ENCODE peak calls at places on chromosomes 6 and 20, in four cellular contexts. One of them, this sample, is unnamed.

GRCh38 chr6:150777731-150778130 is 87.8 kb upstream of the MTHFD1L start:
- DNase-seq in SK-N-SH: no peak
- DNase-seq in mesendoderm: no peak
- DNase-seq in H9: no peak
- DNase-seq in this sample: no peak

GRCh38 chr20:59214083-59214482 is 50.5 kb downstream of the ZNF831 start:
- DNase-seq in SK-N-SH: no peak
- DNase-seq in mesendoderm: no peak
- DNase-seq in H9: no peak
- DNase-seq in this sample: no peak

GRCh38 chr6:90343581-90343980 is 46.9 kb upstream of the BACH2 start:
- DNase-seq in SK-N-SH: peak
- DNase-seq in H9: no peak
- DNase-seq in mesendoderm: no peak
- DNase-seq in this sample: no peak

GRCh38 chr20:17281478-17281877 is 54.6 kb downstream of the PCSK2 start:
- DNase-seq in H9: peak
- DNase-seq in mesendoderm: peak
- DNase-seq in SK-N-SH: peak
- DNase-seq in this sample: no peak

GRCh38 chr6:42175860-42176259 is 2.7 kb downstream of the GUCA1A start:
- DNase-seq in SK-N-SH: no peak
- DNase-seq in H9: peak
- DNase-seq in mesendoderm: peak
- DNase-seq in this sample: no peak

GRCh38 chr6:3884007-3884745 is 35.0 kb downstream of the FAM50B start:
- DNase-seq in SK-N-SH: no peak
- DNase-seq in H9: no peak
- DNase-seq in mesendoderm: peak
- DNase-seq in this sample: peak

GRCh38 chr6:11096109-11096508 is 2.5 kb downstream of the SMIM13 start:
- DNase-seq in H9: peak
- DNase-seq in mesendoderm: peak
- DNase-seq in SK-N-SH: peak
- DNase-seq in this sample: no peak

GRCh38 chr6:146859795-146860495 is 261.2 kb downstream of the ADGB start:
- DNase-seq in H9: no peak
- DNase-seq in mesendoderm: no peak
- DNase-seq in SK-N-SH: no peak
- DNase-seq in this sample: no peak

GRCh38 chr20:31570021-31570463 is 35.0 kb upstream of the ID1 start:
- DNase-seq in mesendoderm: no peak
- DNase-seq in H9: no peak
- DNase-seq in SK-N-SH: no peak
- DNase-seq in this sample: no peak

GRCh38 chr6:3835055-3835731 is 14.0 kb upstream of the FAM50B start:
- DNase-seq in mesendoderm: peak
- DNase-seq in SK-N-SH: no peak
- DNase-seq in H9: no peak
- DNase-seq in this sample: no peak

GRCh38 chr20:25546048-25546447 is 39.3 kb downstream of the NINL start:
- DNase-seq in SK-N-SH: no peak
- DNase-seq in H9: no peak
- DNase-seq in mesendoderm: no peak
- DNase-seq in this sample: no peak

GRCh38 chr6:13377054-13377758 is 48.9 kb upstream of the TBC1D7 start:
- DNase-seq in H9: no peak
- DNase-seq in mesendoderm: no peak
- DNase-seq in SK-N-SH: no peak
- DNase-seq in this sample: no peak

GRCh38 chr20:561437-562231 is 18.0 kb upstream of the CSNK2A1 start:
- DNase-seq in SK-N-SH: peak
- DNase-seq in H9: peak
- DNase-seq in mesendoderm: peak
- DNase-seq in this sample: peak

GRCh38 chr20:64068381-64069208 is 5.6 kb downstream of the TCEA2 start:
- DNase-seq in H9: no peak
- DNase-seq in SK-N-SH: no peak
- DNase-seq in mesendoderm: no peak
- DNase-seq in this sample: no peak

GRCh38 chr6:134519456-134519855 is 201.5 kb upstream of the SGK1 start:
- DNase-seq in mesendoderm: no peak
- DNase-seq in SK-N-SH: no peak
- DNase-seq in H9: no peak
- DNase-seq in this sample: peak

GRCh38 chr20:21615617-21616080 is 89.8 kb upstream of the PAX1 start:
- DNase-seq in SK-N-SH: peak
- DNase-seq in H9: peak
- DNase-seq in mesendoderm: peak
- DNase-seq in this sample: peak

GRCh38 chr6:129732034-129732433 is 22.1 kb upstream of the ARHGAP18 start:
- DNase-seq in H9: no peak
- DNase-seq in SK-N-SH: no peak
- DNase-seq in mesendoderm: peak
- DNase-seq in this sample: no peak

GRCh38 chr20:14384411-14384810 is 47.0 kb upstream of the FLRT3 start:
- DNase-seq in mesendoderm: no peak
- DNase-seq in SK-N-SH: no peak
- DNase-seq in H9: no peak
- DNase-seq in this sample: no peak

GRCh38 chr6:95410168-95410567 is 167.2 kb upstream of the MANEA start:
- DNase-seq in H9: no peak
- DNase-seq in mesendoderm: no peak
- DNase-seq in SK-N-SH: no peak
- DNase-seq in this sample: no peak

GRCh38 chr6:89120371-89120770 is 2.5 kb upstream of the SRSF12 start:
- DNase-seq in mesendoderm: no peak
- DNase-seq in SK-N-SH: no peak
- DNase-seq in H9: no peak
- DNase-seq in this sample: no peak

GRCh38 chr6:28408076-28408802 is 8.7 kb upstream of the ZSCAN12 start:
- DNase-seq in mesendoderm: no peak
- DNase-seq in SK-N-SH: no peak
- DNase-seq in H9: no peak
- DNase-seq in this sample: no peak

GRCh38 chr6:1737463-1738311 is 128.0 kb downstream of the FOXC1 start:
- DNase-seq in H9: no peak
- DNase-seq in mesendoderm: no peak
- DNase-seq in SK-N-SH: no peak
- DNase-seq in this sample: no peak
- H3K9ac ChIP-seq in H9: no peak
- H3K9ac ChIP-seq in mesendoderm: no peak
- H3K9ac ChIP-seq in SK-N-SH: no peak
- H3K9ac ChIP-seq in this sample: no peak

GRCh38 chr6:81925201-81925600 is 172.7 kb upstream of the TENT5A start:
- DNase-seq in H9: no peak
- DNase-seq in mesendoderm: no peak
- DNase-seq in SK-N-SH: no peak
- DNase-seq in this sample: no peak

GRCh38 chr6:81933089-81933488 is 180.6 kb upstream of the TENT5A start:
- DNase-seq in SK-N-SH: no peak
- DNase-seq in mesendoderm: no peak
- DNase-seq in H9: no peak
- DNase-seq in this sample: no peak

GRCh38 chr6:81934936-81935335 is 182.5 kb upstream of the TENT5A start:
- DNase-seq in H9: no peak
- DNase-seq in SK-N-SH: no peak
- DNase-seq in mesendoderm: no peak
- DNase-seq in this sample: no peak

GRCh38 chr6:81933648-81934047 is 181.2 kb upstream of the TENT5A start:
- DNase-seq in SK-N-SH: no peak
- DNase-seq in H9: no peak
- DNase-seq in mesendoderm: no peak
- DNase-seq in this sample: no peak

DNA sequence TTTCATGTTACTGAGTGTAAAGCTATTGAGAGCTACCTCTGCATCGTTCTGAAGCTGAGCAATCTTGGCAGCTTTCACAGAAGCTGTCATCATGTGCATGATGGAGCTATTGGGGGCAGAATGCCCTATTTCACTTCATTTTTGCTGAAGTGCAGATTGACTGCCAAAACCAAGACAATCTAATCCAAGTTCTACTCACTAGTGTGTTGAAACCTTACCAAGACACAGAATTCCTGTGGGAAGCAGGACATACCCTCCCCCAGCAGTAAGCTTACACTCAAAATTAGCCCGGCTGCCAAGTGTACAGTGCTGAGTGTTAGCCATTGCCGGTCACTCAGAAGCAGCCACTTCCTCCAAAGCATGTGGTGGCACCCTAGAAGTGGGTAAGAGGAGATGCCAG is 177.3 kb upstream of the TENT5A start:
- DNase-seq in mesendoderm: no peak
- DNase-seq in SK-N-SH: no peak
- DNase-seq in H9: no peak
- DNase-seq in this sample: no peak
- H3K9ac ChIP-seq in mesendoderm: no peak
- H3K9ac ChIP-seq in SK-N-SH: no peak
- H3K9ac ChIP-seq in H9: no peak
- H3K9ac ChIP-seq in this sample: no peak

GRCh38 chr6:141141870-141142269 is 990.9 kb upstream of the GJE1 start:
- DNase-seq in H9: no peak
- DNase-seq in mesendoderm: no peak
- DNase-seq in SK-N-SH: no peak
- DNase-seq in this sample: peak

GRCh38 chr6:141139461-141139860 is 993.3 kb upstream of the GJE1 start:
- DNase-seq in SK-N-SH: no peak
- DNase-seq in mesendoderm: no peak
- DNase-seq in H9: no peak
- DNase-seq in this sample: no peak

GRCh38 chr6:141140905-141141304 is 991.8 kb upstream of the GJE1 start:
- DNase-seq in H9: no peak
- DNase-seq in SK-N-SH: no peak
- DNase-seq in mesendoderm: no peak
- DNase-seq in this sample: no peak
- H3K9ac ChIP-seq in H9: no peak
- H3K9ac ChIP-seq in SK-N-SH: no peak
- H3K9ac ChIP-seq in mesendoderm: no peak
- H3K9ac ChIP-seq in this sample: no peak

GRCh38 chr20:62190639-62191411 is 8.0 kb downstream of the MTG2 start:
- DNase-seq in H9: no peak
- DNase-seq in mesendoderm: no peak
- DNase-seq in SK-N-SH: no peak
- DNase-seq in this sample: no peak
- H3K9ac ChIP-seq in H9: no peak
- H3K9ac ChIP-seq in mesendoderm: no peak
- H3K9ac ChIP-seq in SK-N-SH: no peak
- H3K9ac ChIP-seq in this sample: no peak

DNA sequence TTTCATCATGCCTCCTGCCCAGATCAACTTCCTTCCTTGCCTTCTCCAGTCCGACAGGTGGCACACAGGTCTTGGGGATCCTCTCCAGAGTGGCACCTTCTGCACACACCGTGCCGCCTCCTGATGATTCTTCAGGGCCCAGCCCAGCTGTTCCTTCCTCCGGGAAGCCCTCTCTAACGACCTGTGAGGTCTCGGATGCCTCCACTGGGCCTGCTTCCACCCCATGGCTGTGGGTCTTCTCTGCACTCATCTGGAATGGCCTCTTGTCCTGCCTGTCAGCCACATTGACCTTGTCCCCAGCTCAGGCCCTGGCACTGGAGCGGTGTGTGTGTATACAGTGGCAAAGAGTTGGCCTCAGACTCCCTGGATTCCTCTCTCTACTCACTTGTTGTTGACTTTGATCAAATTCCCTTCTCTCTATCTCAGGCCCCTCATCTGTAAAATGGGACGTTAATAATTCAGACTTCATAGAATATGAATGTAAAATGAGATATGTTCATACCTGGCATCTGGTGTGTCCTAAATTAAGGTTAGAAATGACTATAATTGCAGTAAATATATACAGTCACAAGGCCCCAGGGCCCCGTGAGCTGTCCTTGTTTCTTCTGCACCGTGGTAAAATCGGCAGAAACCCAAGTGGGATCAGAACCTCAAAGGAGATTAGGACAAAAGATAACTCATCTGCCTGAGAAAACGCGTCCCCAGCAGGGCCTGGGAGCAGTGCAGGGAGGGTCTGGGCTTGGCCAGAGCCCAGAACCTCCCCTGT is 1.5 kb downstream of the FAM210B start:
- DNase-seq in mesendoderm: no peak
- DNase-seq in SK-N-SH: peak
- DNase-seq in H9: no peak
- DNase-seq in this sample: no peak
- H3K9ac ChIP-seq in mesendoderm: no peak
- H3K9ac ChIP-seq in SK-N-SH: peak
- H3K9ac ChIP-seq in H9: no peak
- H3K9ac ChIP-seq in this sample: peak

GRCh38 chr6:139027620-139028182 is 844 bp upstream of the ABRACL start:
- DNase-seq in SK-N-SH: no peak
- DNase-seq in H9: peak
- DNase-seq in mesendoderm: peak
- DNase-seq in this sample: peak
- H3K9ac ChIP-seq in SK-N-SH: peak
- H3K9ac ChIP-seq in H9: peak
- H3K9ac ChIP-seq in mesendoderm: peak
- H3K9ac ChIP-seq in this sample: peak

GRCh38 chr6:132391391-132392291 is 9.6 kb downstream of the MOXD1 start:
- DNase-seq in SK-N-SH: no peak
- DNase-seq in H9: peak
- DNase-seq in mesendoderm: no peak
- DNase-seq in this sample: no peak
- H3K9ac ChIP-seq in SK-N-SH: peak
- H3K9ac ChIP-seq in H9: no peak
- H3K9ac ChIP-seq in mesendoderm: no peak
- H3K9ac ChIP-seq in this sample: no peak

DNA sequence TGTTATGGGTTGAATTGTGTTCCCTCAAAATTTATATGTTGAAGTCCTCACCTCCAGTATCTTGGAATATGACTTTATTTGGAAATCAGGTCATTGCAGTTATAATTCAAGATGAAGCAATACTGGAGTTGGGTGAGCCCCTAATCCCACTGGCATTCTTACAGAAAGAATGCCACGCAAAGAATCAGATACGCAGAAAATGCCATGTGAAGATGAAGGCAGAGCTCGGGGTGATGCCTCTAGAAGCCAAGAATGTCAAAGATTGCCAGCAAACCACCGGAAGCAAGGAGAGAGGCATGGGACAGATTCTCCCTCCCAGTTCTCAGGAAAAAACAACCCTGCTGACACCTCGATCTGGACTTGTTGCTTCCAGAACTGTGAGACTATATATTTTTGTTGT is 273.4 kb upstream of the CITED2 start:
- DNase-seq in SK-N-SH: no peak
- DNase-seq in H9: no peak
- DNase-seq in mesendoderm: no peak
- DNase-seq in this sample: no peak
- H3K9ac ChIP-seq in SK-N-SH: no peak
- H3K9ac ChIP-seq in H9: no peak
- H3K9ac ChIP-seq in mesendoderm: no peak
- H3K9ac ChIP-seq in this sample: no peak

GRCh38 chr6:15473174-15473573 is 189.7 kb downstream of the DTNBP1 start:
- DNase-seq in H9: no peak
- DNase-seq in mesendoderm: no peak
- DNase-seq in SK-N-SH: no peak
- DNase-seq in this sample: no peak
- H3K9ac ChIP-seq in H9: no peak
- H3K9ac ChIP-seq in mesendoderm: no peak
- H3K9ac ChIP-seq in SK-N-SH: no peak
- H3K9ac ChIP-seq in this sample: no peak

This sample was measured in endothelial cell of umbilical vein.